ENCODE peak calls at places on chromosomes 7 and 10, in four cellular contexts. K is SW480; A is stimulated activated CD4-positive, alpha-beta T cell treated with anti-CD3 and anti-CD28 coated beads, Interleukin-2, amount 100 ng/mL, for 48 hours; L is EH. G is an unnamed sample.

GRCh38 chr7:106450716-106451115 is 165.9 kb upstream of the NAMPT start:
- DNase-seq in A (no peak), K (no peak), L (peak), G (no peak)

GRCh38 chr10:117137031-117137910 is 799 bp downstream of the VAX1 start:
- DNase-seq in K (peak), A (no peak), L (peak), G (peak)

GRCh38 chr10:95655571-95656290 is 780 bp downstream of the ALDH18A1 start:
- DNase-seq in A (peak), L (peak), K (peak), G (no peak)

GRCh38 chr7:12712236-12712635 is 24.8 kb downstream of the ARL4A start:
- DNase-seq in K (peak), L (peak), A (no peak), G (no peak)

GRCh38 chr7:36916619-36917018 is 192.3 kb upstream of the AOAH start:
- DNase-seq in A (no peak), L (no peak), K (no peak), G (no peak)

GRCh38 chr10:51001587-51001986 is 72.7 kb upstream of the PRKG1 start:
- DNase-seq in K (peak), L (peak), A (no peak), G (no peak)

GRCh38 chr7:39357648-39358047 is 208.6 kb upstream of the YAE1 start:
- DNase-seq in K (no peak), L (no peak), A (no peak), G (no peak)

GRCh38 chr10:70958396-70958795 is 70.0 kb upstream of the PCBD1 start:
- DNase-seq in K (no peak), L (no peak), A (no peak), G (no peak)

GRCh38 chr10:23406409-23406808 is 32.5 kb upstream of the OTUD1 start:
- DNase-seq in K (no peak), A (no peak), L (no peak), G (no peak)

GRCh38 chr7:11458736-11459483 is 373.1 kb downstream of the THSD7A start:
- DNase-seq in K (no peak), L (peak), A (no peak), G (no peak)

GRCh38 chr7:11434371-11434770 is 397.6 kb downstream of the THSD7A start:
- DNase-seq in K (no peak), A (no peak), L (no peak), G (no peak)

GRCh38 chr7:44162179-44162578 is 21.0 kb upstream of the MYL7 start:
- DNase-seq in A (no peak), L (no peak), K (no peak), G (no peak)

GRCh38 chr7:2180081-2180480 is 52.7 kb downstream of the MAD1L1 start:
- DNase-seq in A (no peak), K (no peak), L (no peak), G (no peak)

GRCh38 chr10:52740913-52741675 is 31.5 kb downstream of the MBL2 start:
- DNase-seq in L (peak), K (peak), A (peak), G (peak)

GRCh38 chr7:46637793-46638735 is 717.0 kb upstream of the IGFBP3 start:
- DNase-seq in L (no peak), K (no peak), A (no peak), G (no peak)

GRCh38 chr7:157499121-157499834 is 162.5 kb downstream of the DNAJB6 start:
- DNase-seq in L (no peak), K (no peak), A (no peak), G (no peak)

GRCh38 chr7:94252124-94252523 is 142.6 kb upstream of the COL1A2 start:
- DNase-seq in A (no peak), L (no peak), K (no peak), G (no peak)

GRCh38 chr7:117639966-117640365 is 160.1 kb downstream of the CFTR start:
- DNase-seq in L (no peak), K (no peak), A (no peak), G (no peak)

GRCh38 chr7:55109384-55110167 is 90.8 kb downstream of the EGFR start:
- DNase-seq in A (no peak), L (no peak), K (peak), G (no peak)

GRCh38 chr7:133139350-133139749 is 57.5 kb upstream of the CHCHD3 start:
- DNase-seq in A (no peak), L (peak), K (peak), G (no peak)

GRCh38 chr7:149625339-149625946 is 127.8 kb upstream of the ZNF746 start:
- DNase-seq in A (peak), K (peak), L (peak), G (peak)

GRCh38 chr7:135913404-135913803 is 63.8 kb downstream of the MTPN start:
- DNase-seq in K (no peak), A (no peak), L (no peak), G (no peak)

GRCh38 chr7:122884186-122884585 is 2.1 kb downstream of the CADPS2 start:
- DNase-seq in K (peak), A (no peak), L (no peak), G (no peak)

GRCh38 chr7:80967536-80968297 is 48.9 kb upstream of the SEMA3C start:
- DNase-seq in K (no peak), A (no peak), L (no peak), G (no peak)

GRCh38 chr10:31749293-31749692 is 179.3 kb downstream of the ARHGAP12 start:
- DNase-seq in L (peak), A (no peak), K (no peak), G (no peak)

GRCh38 chr10:59362184-59362966 is at the start of gene FAM13C:
- DNase-seq in K (peak), L (peak), A (no peak), G (peak)

GRCh38 chr7:117810642-117811512 is 62.4 kb downstream of the CTTNBP2 start:
- DNase-seq in L (peak), K (no peak), A (no peak), G (no peak)

GRCh38 chr7:116511552-116512523 is 12.3 kb downstream of the CAV2 start:
- DNase-seq in A (no peak), K (peak), L (peak), G (peak)

GRCh38 chr10:127577376-127577775 is 28.3 kb downstream of the NPS start:
- DNase-seq in A (no peak), L (peak), K (peak), G (no peak)

GRCh38 chr10:77118603-77119282 is 518.9 kb downstream of the KCNMA1 start:
- DNase-seq in A (no peak), L (no peak), K (no peak), G (no peak)

GRCh38 chr10:49187950-49188761 is at the start of gene TMEM273:
- DNase-seq in K (no peak), A (no peak), L (no peak), G (peak)

GRCh38 chr7:131057015-131057518 is 270.6 kb upstream of the MKLN1 start:
- DNase-seq in K (no peak), L (peak), A (no peak), G (no peak)

GRCh38 chr7:90797596-90797995 is 201.5 kb downstream of the CDK14 start:
- DNase-seq in A (no peak), K (no peak), L (no peak), G (no peak)